ENCODE peak calls at places on chromosomes 13 and 19, in six cellular contexts. Z is testis, G is GM06990, L is esophagus squamous epithelium, H is Calu3, J is cardiac muscle cell. B is an unnamed sample.

GRCh38 chr13:93861818-93862217 is 617.7 kb downstream of the DCT start:
- DNase-seq in G (no peak), H (no peak), J (peak), Z (no peak), L (no peak), B (no peak)

GRCh38 chr19:2759392-2759791 is 19.6 kb upstream of the SLC39A3 start:
- DNase-seq in Z (no peak), H (no peak), G (no peak), J (no peak), L (no peak), B (no peak)

GRCh38 chr19:55640043-55640576 is 692 bp upstream of the ZNF580 start:
- DNase-seq in G (peak), H (no peak), L (no peak), Z (peak), J (peak), B (peak)

GRCh38 chr19:11581740-11582139 is 4.3 kb upstream of the ACP5 start:
- DNase-seq in H (no peak), J (peak), Z (no peak), L (no peak), G (peak), B (peak)

GRCh38 chr13:36814465-36814864 is 4.6 kb upstream of the RFXAP start:
- DNase-seq in H (peak), J (peak), L (no peak), G (no peak), Z (no peak), B (no peak)

GRCh38 chr19:52086481-52086880 is 9.1 kb downstream of the ZNF841 start:
- DNase-seq in L (no peak), Z (no peak), H (no peak), G (no peak), J (peak), B (no peak)

GRCh38 chr19:31674503-31675186 is 325.4 kb upstream of the TSHZ3 start:
- DNase-seq in G (no peak), J (peak), L (no peak), H (no peak), Z (no peak), B (no peak)

GRCh38 chr19:32824906-32825608 is 44.5 kb downstream of the SLC7A9 start:
- DNase-seq in G (no peak), H (no peak), Z (no peak), L (no peak), J (no peak), B (no peak)

GRCh38 chr19:7933411-7933810 is 7.5 kb upstream of the CTXN1 start:
- DNase-seq in G (no peak), L (no peak), H (no peak), Z (no peak), J (no peak), B (no peak)
- TF ChIP-seq CTCF in G (peak), L (no peak), H (no peak), Z (no peak), J (peak), B (no peak)

DNA sequence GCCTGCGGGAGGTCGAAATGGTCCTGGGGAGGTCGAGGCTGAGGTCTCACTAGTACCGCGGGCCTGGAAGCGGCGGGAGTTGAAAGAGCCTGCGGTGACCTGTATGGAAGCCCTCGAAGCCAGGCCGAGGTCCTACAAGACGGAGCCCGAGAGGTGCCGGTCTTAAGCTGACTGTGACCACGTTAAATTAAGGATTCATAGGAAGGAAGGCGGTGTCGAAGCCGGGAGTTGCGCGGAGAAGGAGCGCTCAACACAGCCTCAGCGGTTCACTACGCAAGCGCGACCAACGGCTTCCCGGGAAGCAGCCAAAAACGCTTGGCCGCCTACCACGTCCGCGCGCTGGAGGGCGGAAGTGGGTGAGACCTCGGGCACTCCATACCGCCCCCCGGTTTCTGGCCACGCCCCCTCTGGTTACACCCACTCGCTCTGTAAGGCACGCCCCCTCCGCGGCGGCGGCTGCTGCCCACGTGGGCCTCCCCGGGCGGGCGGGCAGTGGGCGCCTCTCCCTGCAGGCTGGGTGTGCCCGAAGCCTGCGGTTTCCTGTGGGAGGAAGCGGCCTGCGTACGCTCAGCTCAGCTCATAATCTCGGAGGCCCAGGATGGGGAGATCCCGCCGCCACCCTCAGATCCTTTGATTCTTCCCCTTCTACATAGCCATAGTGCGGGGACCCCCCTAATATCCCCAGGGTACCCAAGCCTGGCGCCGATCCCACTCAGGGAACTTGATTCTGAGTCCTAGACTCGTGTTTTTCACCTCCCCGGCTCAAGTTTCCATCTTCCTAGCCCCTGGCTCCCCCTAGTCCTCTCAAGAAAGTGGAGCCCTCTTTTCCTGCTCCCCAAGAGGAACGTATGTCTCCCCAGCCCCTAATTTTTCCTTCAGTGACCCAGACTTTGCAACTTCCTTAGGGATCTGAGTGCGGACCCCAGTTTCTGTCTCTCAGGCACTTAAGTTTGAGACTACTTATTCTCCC is 3.4 kb upstream of the EMP3 start:
- DNase-seq in L (peak), Z (peak), J (peak), H (peak), G (peak), B (peak)
- TF ChIP-seq CTCF in L (no peak), Z (no peak), J (no peak), H (no peak), G (no peak), B (no peak)

GRCh38 chr19:35720648-35721047 is 2.8 kb downstream of the KMT2B start:
- DNase-seq in Z (no peak), L (no peak), J (no peak), G (no peak), H (no peak), B (no peak)
- TF ChIP-seq CTCF in Z (no peak), L (no peak), J (no peak), G (no peak), H (no peak), B (no peak)

GRCh38 chr19:7363225-7363624 is 14.5 kb downstream of the ARHGEF18 start:
- DNase-seq in Z (no peak), J (no peak), H (no peak), G (no peak), L (no peak), B (no peak)

GRCh38 chr19:7368456-7368855 is 19.7 kb downstream of the ARHGEF18 start:
- DNase-seq in L (no peak), J (peak), H (no peak), G (no peak), Z (no peak), B (no peak)

GRCh38 chr19:7371001-7371400 is 22.3 kb downstream of the ARHGEF18 start:
- DNase-seq in Z (no peak), G (no peak), J (no peak), L (no peak), H (no peak), B (no peak)

GRCh38 chr19:7370546-7370945 is 21.8 kb downstream of the ARHGEF18 start:
- DNase-seq in Z (no peak), L (no peak), H (no peak), G (no peak), J (no peak), B (no peak)

GRCh38 chr19:7366701-7367420 is 18.1 kb downstream of the ARHGEF18 start:
- DNase-seq in J (peak), G (no peak), Z (no peak), H (no peak), L (no peak), B (peak)
- TF ChIP-seq CTCF in J (peak), G (peak), Z (no peak), H (no peak), L (peak), B (peak)

GRCh38 chr19:49064768-49065611 is at the start of gene NTF4:
- DNase-seq in G (no peak), H (peak), L (no peak), Z (no peak), J (peak), B (no peak)
- TF ChIP-seq CTCF in G (no peak), H (no peak), L (no peak), Z (no peak), J (no peak), B (no peak)

DNA sequence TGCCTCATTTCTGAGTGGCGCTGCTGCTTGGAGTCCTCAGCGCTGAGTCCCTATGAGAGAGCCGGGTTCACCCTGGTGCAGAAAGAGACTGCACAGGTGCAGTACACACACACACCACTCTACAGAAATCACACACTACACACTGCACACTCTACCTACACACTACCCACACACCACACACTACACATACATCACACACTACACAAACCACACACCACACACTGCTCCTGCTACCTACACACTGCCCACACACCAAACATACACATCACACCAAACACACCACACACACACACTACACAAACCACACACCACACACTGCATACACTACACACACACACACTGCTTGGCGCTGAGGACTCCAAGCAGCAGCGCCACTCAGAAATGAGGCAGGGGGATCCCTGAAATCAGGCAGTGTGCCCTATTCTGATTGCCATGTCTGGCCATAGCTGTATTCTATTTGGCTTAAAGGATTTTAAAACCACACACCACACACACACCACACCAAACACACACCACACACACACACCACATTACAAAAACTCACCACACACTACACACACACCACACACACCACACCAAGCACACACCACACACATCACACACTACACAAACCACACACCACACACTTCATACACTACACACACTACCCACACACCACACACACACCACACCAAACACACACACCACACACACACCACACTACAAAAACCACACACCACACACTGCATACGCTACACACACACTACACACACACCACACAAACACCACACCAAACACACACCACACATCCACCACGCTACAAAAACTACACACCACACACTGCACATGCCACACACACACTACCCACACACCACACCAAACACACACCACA is 4.9 kb downstream of the MAG start:
- DNase-seq in G (no peak), Z (no peak), H (no peak), J (no peak), L (no peak), B (no peak)
- TF ChIP-seq CTCF in G (no peak), Z (no peak), H (no peak), J (no peak), L (no peak), B (no peak)

GRCh38 chr13:38872693-38873092 is 117.9 kb downstream of the STOML3 start:
- DNase-seq in Z (peak), H (peak), G (no peak), J (peak), L (no peak), B (peak)
- TF ChIP-seq CTCF in Z (no peak), H (no peak), G (peak), J (peak), L (peak), B (peak)

GRCh38 chr13:79340490-79340889 is 65.6 kb downstream of the RBM26 start:
- DNase-seq in L (no peak), J (no peak), H (no peak), Z (no peak), G (no peak), B (no peak)
- TF ChIP-seq CTCF in L (no peak), J (no peak), H (no peak), Z (no peak), G (no peak), B (no peak)

GRCh38 chr13:23579072-23579885 is 9.1 kb downstream of the TNFRSF19 start:
- DNase-seq in J (peak), Z (peak), L (peak), G (peak), H (peak), B (peak)
- TF ChIP-seq CTCF in J (no peak), Z (no peak), L (no peak), G (no peak), H (no peak), B (no peak)